ENCODE peak calls at places on chromosomes 11 and 22, in five cellular contexts. T, M, A, R and S are unnamed samples.

GRCh38 chr22:39592104-39593060 is 21.8 kb downstream of the CACNA1I start:
- DNase-seq in T (peak; percentile 21), M (no peak), A (no peak), R (no peak), S (peak; percentile 29)

GRCh38 chr11:76215946-76216345 is 9.6 kb upstream of the WNT11 start:
- DNase-seq in T (no peak), M (no peak), A (no peak), R (no peak), S (no peak)

GRCh38 chr11:43944761-43945311 is 2.4 kb downstream of the C11orf96 start:
- DNase-seq in T (no peak), M (peak; percentile 44), A (peak; percentile 78), R (peak; percentile 45), S (no peak)

GRCh38 chr11:75242722-75243600 is 2.4 kb downstream of the TPBGL start:
- DNase-seq in T (no peak), M (no peak), A (peak; percentile 11), R (no peak), S (no peak)

GRCh38 chr11:12474871-12475270 is 97.5 kb downstream of the PARVA start:
- DNase-seq in T (no peak), M (no peak), A (no peak), R (no peak), S (no peak)

GRCh38 chr11:56846631-56847400 is 98.3 kb upstream of the OR9G4 start:
- DNase-seq in T (no peak), M (no peak), A (no peak), R (no peak), S (no peak)

GRCh38 chr11:128940156-128940555 is 2.5 kb downstream of the TP53AIP1 start:
- DNase-seq in T (no peak), M (no peak), A (no peak), R (no peak), S (no peak)

GRCh38 chr11:10728779-10729472 is 22.1 kb upstream of the CTR9 start:
- DNase-seq in T (peak; percentile 55), M (peak; percentile 70), A (no peak), R (no peak), S (no peak)

GRCh38 chr11:5596611-5597201 is at the start of gene TRIM6:
- DNase-seq in T (no peak), M (peak; percentile 60), A (peak; percentile 62), R (no peak), S (no peak)

GRCh38 chr11:128626913-128627665 is 39.7 kb upstream of the ETS1 start:
- DNase-seq in T (no peak), M (no peak), A (no peak), R (no peak), S (no peak)

GRCh38 chr11:114317738-114318137 is 21.5 kb downstream of the NNMT start:
- DNase-seq in T (no peak), M (peak; percentile 46), A (peak; percentile 43), R (no peak), S (no peak)

GRCh38 chr11:45654242-45654641 is 11.2 kb downstream of the CHST1 start:
- DNase-seq in T (no peak), M (no peak), A (no peak), R (no peak), S (no peak)

GRCh38 chr11:60155928-60156327 is 27.0 kb downstream of the MS4A6A start:
- DNase-seq in T (no peak), M (no peak), A (no peak), R (no peak), S (no peak)

GRCh38 chr11:129115652-129116585 is 76.2 kb downstream of the ARHGAP32 start:
- DNase-seq in T (no peak), M (no peak), A (no peak), R (no peak), S (peak; percentile 12)

GRCh38 chr11:2482745-2483144 is 37.9 kb downstream of the KCNQ1 start:
- DNase-seq in T (no peak), M (no peak), A (no peak), R (no peak), S (no peak)
- H3K4me3 ChIP-seq in T (no peak overlapping the region), M (no peak overlapping the region), A (no peak overlapping the region), R (no peak overlapping the region), S (no peak overlapping the region)

GRCh38 chr22:41683616-41684015 is 5.1 kb downstream of the SNU13 start:
- DNase-seq in T (no peak), M (no peak), A (no peak), R (no peak), S (no peak)

GRCh38 chr22:41682033-41682807 is 6.4 kb downstream of the SNU13 start:
- DNase-seq in T (no peak), M (peak; percentile 77), A (peak; percentile 85), R (peak; percentile 81), S (no peak)

GRCh38 chr22:41683052-41683451 is 5.6 kb downstream of the SNU13 start:
- DNase-seq in T (no peak), M (no peak), A (no peak), R (no peak), S (no peak)

GRCh38 chr22:41684194-41684593 is 4.5 kb downstream of the SNU13 start:
- DNase-seq in T (no peak), M (no peak), A (no peak), R (no peak), S (no peak)

GRCh38 chr22:41681616-41682015 is 7.1 kb downstream of the SNU13 start:
- DNase-seq in T (no peak), M (no peak), A (no peak), R (no peak), S (no peak)
- H3K4me3 ChIP-seq in T (peak overlapping the region; percentile 54), M (peak overlapping the region; percentile 42), A (peak overlapping the region; percentile 60), R (peak overlapping the region; percentile 73), S (peak overlapping the region; percentile 67)

GRCh38 chr22:35746946-35747703 is 29.5 kb downstream of the APOL5 start:
- DNase-seq in T (no peak), M (no peak), A (no peak), R (no peak), S (no peak)
- H3K4me3 ChIP-seq in T (no peak overlapping the region), M (no peak overlapping the region), A (no peak overlapping the region), R (no peak overlapping the region), S (no peak overlapping the region)

GRCh38 chr11:96086111-96086510 is 162.2 kb upstream of the MTMR2 start:
- DNase-seq in T (no peak), M (no peak), A (no peak), R (no peak), S (no peak)
- H3K4me3 ChIP-seq in T (no peak overlapping the region), M (no peak overlapping the region), A (no peak overlapping the region), R (no peak overlapping the region), S (no peak overlapping the region)

GRCh38 chr11:65418431-65418680 is 4.2 kb upstream of the NEAT1 start:
- DNase-seq in T (no peak), M (peak; percentile 57), A (no peak), R (no peak), S (no peak)

GRCh38 chr11:65419460-65419772 is 3.2 kb upstream of the NEAT1 start:
- DNase-seq in T (no peak), M (no peak), A (peak; percentile 48), R (no peak), S (no peak)

GRCh38 chr11:65419773-65420481 is 2.7 kb upstream of the NEAT1 start:
- DNase-seq in T (peak; percentile 82), M (peak; percentile 59), A (peak; percentile 96), R (peak; percentile 55), S (peak; percentile 79)

GRCh38 chr11:65417702-65418430 is 4.7 kb upstream of the NEAT1 start:
- DNase-seq in T (no peak), M (peak; percentile 46), A (peak; percentile 81), R (peak; percentile 25), S (no peak)

DNA sequence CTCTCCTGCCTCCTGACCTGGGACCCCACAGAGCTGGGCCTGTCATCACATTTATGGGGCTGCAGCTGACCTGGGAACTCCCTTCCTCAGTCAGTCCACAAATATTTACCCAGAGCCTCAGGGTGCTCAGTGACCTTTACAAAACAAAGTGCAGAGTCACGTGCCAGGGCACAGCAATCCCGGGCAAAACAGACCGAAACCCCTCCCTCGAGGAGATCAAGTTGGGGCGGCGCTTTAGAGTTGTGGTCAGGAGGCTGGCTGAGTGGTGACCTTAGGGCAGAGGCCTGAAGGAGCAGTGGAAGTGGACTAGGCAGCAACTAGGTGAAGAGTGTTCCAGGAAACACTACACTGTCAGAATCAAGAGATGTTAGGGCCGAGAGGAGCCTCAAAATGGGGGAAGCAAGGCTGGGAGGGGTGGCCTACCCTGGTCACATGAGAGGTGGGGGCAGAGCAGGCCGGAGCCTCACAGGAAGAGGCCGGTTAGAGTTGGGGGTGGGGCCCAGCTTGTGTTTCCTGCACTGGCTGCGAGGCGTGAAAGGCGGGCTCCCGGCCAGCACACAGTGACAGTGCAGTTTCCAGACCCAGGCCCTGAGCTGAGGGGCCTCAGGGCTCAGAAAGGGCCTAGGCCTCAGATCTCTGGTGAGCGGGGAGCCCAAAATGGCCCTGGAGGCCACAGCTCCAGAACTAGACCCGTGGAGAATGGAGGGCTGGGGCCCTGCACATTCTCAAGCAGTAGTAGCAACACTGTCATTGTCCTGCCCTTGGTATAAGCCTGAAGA is 3.7 kb upstream of the NEAT1 start:
- DNase-seq in T (peak; percentile 92), M (peak; percentile 91), A (peak; percentile 98), R (peak; percentile 75), S (peak; percentile 98)
- H3K4me3 ChIP-seq in T (peak overlapping the region; percentile 33), M (no peak overlapping the region), A (peak overlapping the region; percentile 26), R (peak overlapping the region; percentile 85), S (peak overlapping the region; percentile 52)

DNA sequence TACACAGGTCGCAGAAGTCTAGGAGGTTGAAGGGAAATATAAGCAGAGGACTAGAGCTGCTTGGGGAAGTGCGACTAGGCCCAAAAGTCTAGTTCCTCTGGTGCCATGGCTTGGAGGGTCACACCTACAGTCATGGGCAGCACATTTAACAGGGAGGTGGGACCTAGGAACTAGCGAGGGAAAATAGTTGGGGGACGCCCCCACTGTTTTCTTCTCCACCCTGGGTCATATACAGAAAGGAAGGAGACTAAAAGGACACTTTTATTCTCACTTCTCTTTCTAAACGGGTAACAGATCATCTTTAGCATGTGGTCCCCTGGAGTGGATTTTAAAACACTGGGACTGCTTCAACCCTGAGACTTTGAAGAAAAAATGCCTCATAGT is 16.6 kb downstream of the APIP start:
- DNase-seq in T (no peak), M (no peak), A (no peak), R (no peak), S (no peak)
- H3K4me3 ChIP-seq in T (no peak overlapping the region), M (no peak overlapping the region), A (no peak overlapping the region), R (no peak overlapping the region), S (no peak overlapping the region)

GRCh38 chr11:17206448-17206847 is 1.3 kb downstream of the PIK3C2A start:
- DNase-seq in T (no peak), M (no peak), A (no peak), R (no peak), S (no peak)
- H3K4me3 ChIP-seq in T (peak overlapping the region; percentile 55), M (peak overlapping the region; percentile 88), A (peak overlapping the region; percentile 91), R (peak overlapping the region; percentile 96), S (peak overlapping the region; percentile 95)

GRCh38 chr22:19723990-19724827 is 870 bp downstream of the GP1BB start:
- DNase-seq in T (no peak), M (peak; percentile 81), A (no peak), R (no peak), S (no peak)

GRCh38 chr22:19722915-19723164 is 499 bp upstream of the GP1BB start:
- DNase-seq in T (no peak), M (no peak), A (no peak), R (no peak), S (no peak)

GRCh38 chr22:19724927-19725661 is 1.8 kb downstream of the GP1BB start:
- DNase-seq in T (no peak), M (no peak), A (no peak), R (no peak), S (no peak)

GRCh38 chr22:19722175-19722914 is 994 bp upstream of the GP1BB start:
- DNase-seq in T (no peak), M (peak; percentile 58), A (no peak), R (no peak), S (no peak)

GRCh38 chr22:19723165-19723989 is at the start of gene GP1BB:
- DNase-seq in T (no peak), M (peak; percentile 90), A (no peak), R (no peak), S (no peak)
- H3K4me3 ChIP-seq in T (no peak within 1 kb of the TSS), M (peak within 1 kb of the TSS; percentile 22), A (no peak within 1 kb of the TSS), R (peak within 1 kb of the TSS; percentile 27), S (no peak within 1 kb of the TSS)